ENCODE peak calls at places on chromosomes 4 and X, in nine cellular contexts. X is CD8-positive, alpha-beta memory T cell; H is mesendoderm; M is pancreas; B is transverse colon; F is suprapubic skin; J is IMR-90; K is mucosa of descending colon; I is GM23338. E is an unnamed sample.

GRCh38 chr4:142473218-142473959 is 372.7 kb downstream of the INPP4B start:
- DNase-seq in X (no peak), H (no peak), M (peak; percentile 54), B (peak; percentile 13), F (no peak), J (no peak), K (no peak), I (no peak), E (no peak)

GRCh38 chr4:879730-880079 is 52.4 kb downstream of the GAK start:
- DNase-seq in X (peak; percentile 24), H (no peak), M (no peak), B (no peak), F (no peak), J (no peak), K (no peak), I (no peak), E (peak; percentile 22)

GRCh38 chrX:123673813-123674212 is 59.0 kb downstream of the THOC2 start:
- DNase-seq in X (no peak), H (no peak), M (no peak), B (no peak), F (no peak), J (no peak), K (no peak), I (no peak), E (no peak)

GRCh38 chr4:41160010-41160789 is 54.1 kb downstream of the APBB2 start:
- DNase-seq in X (no peak), H (peak; percentile 77), M (no peak), B (no peak), F (no peak), J (peak; percentile 96), K (no peak), I (no peak), E (no peak)

GRCh38 chr4:101885574-101885973 is 95.0 kb downstream of the BANK1 start:
- DNase-seq in X (no peak), H (no peak), M (no peak), B (no peak), F (no peak), J (no peak), K (no peak), I (no peak), E (no peak)

GRCh38 chr4:968221-968620 is 5.1 kb downstream of the DGKQ start:
- DNase-seq in X (no peak), H (no peak), M (no peak), B (no peak), F (no peak), J (no peak), K (no peak), I (peak; percentile 45), E (no peak)

GRCh38 chrX:107935664-107936433 is 46.3 kb downstream of the TEX13B start:
- DNase-seq in X (no peak), H (peak; percentile 42), M (peak; percentile 50), B (no peak), F (no peak), J (no peak), K (no peak), I (peak; percentile 63), E (no peak)

GRCh38 chr4:109942292-109942926 is 29.7 kb downstream of the EGF start:
- DNase-seq in X (no peak), H (no peak), M (no peak), B (no peak), F (no peak), J (no peak), K (no peak), I (no peak), E (no peak)

GRCh38 chrX:12080265-12080664 is 58.0 kb upstream of the FRMPD4 start:
- DNase-seq in X (no peak), H (peak; percentile 52), M (no peak), B (no peak), F (no peak), J (peak; percentile 55), K (no peak), I (peak; percentile 72), E (no peak)

GRCh38 chr4:4559596-4559995 is 17.7 kb upstream of the STX18 start:
- DNase-seq in X (no peak), H (no peak), M (no peak), B (no peak), F (no peak), J (peak; percentile 45), K (no peak), I (no peak), E (no peak)

GRCh38 chr4:4555916-4556315 is 14.1 kb upstream of the STX18 start:
- DNase-seq in X (no peak), H (peak; percentile 74), M (no peak), B (no peak), F (no peak), J (peak; percentile 89), K (no peak), I (peak; percentile 26), E (no peak)

GRCh38 chr4:4564522-4564921 is 22.7 kb upstream of the STX18 start:
- DNase-seq in X (no peak), H (no peak), M (no peak), B (no peak), F (no peak), J (no peak), K (no peak), I (no peak), E (no peak)

GRCh38 chr4:4558881-4559280 is 17.0 kb upstream of the STX18 start:
- DNase-seq in X (no peak), H (no peak), M (no peak), B (no peak), F (no peak), J (no peak), K (no peak), I (no peak), E (no peak)

DNA sequence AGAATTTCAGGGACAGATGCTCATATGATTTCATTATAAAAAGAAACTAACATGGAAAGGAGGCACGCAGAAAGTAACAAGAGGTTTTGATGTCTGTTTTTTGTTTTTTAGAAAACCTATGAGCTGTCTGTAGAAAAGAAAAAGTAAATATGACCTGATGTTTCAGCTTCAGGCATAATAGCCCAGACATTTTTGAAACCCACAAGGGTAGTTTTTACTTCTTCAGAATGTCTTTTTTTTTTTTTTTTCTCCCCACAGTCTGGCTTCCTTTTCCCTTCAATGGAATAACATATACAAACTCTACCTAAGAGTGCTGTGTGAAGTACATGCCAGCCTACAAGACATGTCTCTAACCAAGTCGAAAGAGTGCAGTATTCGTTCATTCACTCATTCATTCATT is 18.3 kb upstream of the STX18 start:
- DNase-seq in X (no peak), H (no peak), M (no peak), B (no peak), F (no peak), J (peak; percentile 36), K (no peak), I (no peak), E (no peak)
- H3K4me1 ChIP-seq in X (no peaks in the 10 kb centered on the region), H (peaks cover 4% of the 10 kb centered on the region), M (no peaks in the 10 kb centered on the region), B (no peaks in the 10 kb centered on the region), F (no peaks in the 10 kb centered on the region), J (peaks cover 13% of the 10 kb centered on the region), K (no peaks in the 10 kb centered on the region), I (no peaks in the 10 kb centered on the region), E (no peaks in the 10 kb centered on the region)

DNA sequence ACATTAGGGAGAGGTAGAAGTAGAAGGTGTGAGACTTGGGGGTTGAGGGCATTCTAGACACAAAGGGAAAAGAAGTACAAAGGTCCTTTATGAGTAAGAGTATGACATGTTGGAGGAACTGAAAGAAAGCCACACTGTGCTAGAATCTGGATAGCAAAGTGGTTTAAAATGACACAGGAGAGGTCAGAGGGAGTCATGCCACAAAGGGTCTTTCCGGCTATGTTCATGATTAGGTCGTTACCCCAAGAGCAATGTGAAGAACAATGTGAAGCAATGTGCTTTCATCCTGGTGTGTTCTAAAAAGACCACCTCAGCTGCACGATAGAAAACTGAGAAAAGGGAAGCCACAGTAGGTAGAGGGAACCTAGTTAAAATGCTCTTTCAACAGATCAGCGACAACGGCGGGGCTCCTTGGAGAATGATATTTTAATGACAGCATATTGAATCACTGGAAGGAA is 29.2 kb downstream of the SMIM14 start:
- DNase-seq in X (no peak), H (no peak), M (no peak), B (no peak), F (no peak), J (no peak), K (no peak), I (no peak), E (no peak)
- H3K4me1 ChIP-seq in X (no peaks in the 10 kb centered on the region), H (peaks cover 3% of the 10 kb centered on the region), M (no peaks in the 10 kb centered on the region), B (peaks cover 21% of the 10 kb centered on the region), F (peaks cover 9% of the 10 kb centered on the region), J (peaks cover 7% of the 10 kb centered on the region), K (peaks cover 15% of the 10 kb centered on the region), I (no peaks in the 10 kb centered on the region), E (no peaks in the 10 kb centered on the region)

DNA sequence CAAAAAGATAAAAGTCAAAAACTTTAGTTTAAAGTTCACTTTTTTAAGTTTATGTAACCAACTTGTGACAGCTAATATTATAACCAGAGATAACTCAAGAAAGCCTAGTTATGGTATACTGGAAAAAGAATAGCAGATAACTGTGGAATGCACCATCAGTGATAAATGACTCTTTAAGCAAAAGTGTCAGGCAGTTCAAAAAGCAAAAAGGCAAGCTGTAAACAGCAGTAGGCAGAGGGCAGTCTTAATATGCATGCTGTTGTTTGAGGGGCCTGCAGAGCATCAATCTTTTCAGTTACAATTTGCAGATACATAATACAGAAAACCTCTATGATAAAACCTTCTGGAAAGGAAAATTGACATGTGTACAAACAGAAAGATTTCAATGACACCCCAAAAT is 81.8 kb upstream of the JADE1 start:
- DNase-seq in X (no peak), H (no peak), M (no peak), B (no peak), F (no peak), J (no peak), K (no peak), I (no peak), E (no peak)
- H3K4me1 ChIP-seq in X (no peaks in the 10 kb centered on the region), H (no peaks in the 10 kb centered on the region), M (no peaks in the 10 kb centered on the region), B (no peaks in the 10 kb centered on the region), F (no peaks in the 10 kb centered on the region), J (no peaks in the 10 kb centered on the region), K (no peaks in the 10 kb centered on the region), I (peaks cover 32% of the 10 kb centered on the region), E (no peaks in the 10 kb centered on the region)

DNA sequence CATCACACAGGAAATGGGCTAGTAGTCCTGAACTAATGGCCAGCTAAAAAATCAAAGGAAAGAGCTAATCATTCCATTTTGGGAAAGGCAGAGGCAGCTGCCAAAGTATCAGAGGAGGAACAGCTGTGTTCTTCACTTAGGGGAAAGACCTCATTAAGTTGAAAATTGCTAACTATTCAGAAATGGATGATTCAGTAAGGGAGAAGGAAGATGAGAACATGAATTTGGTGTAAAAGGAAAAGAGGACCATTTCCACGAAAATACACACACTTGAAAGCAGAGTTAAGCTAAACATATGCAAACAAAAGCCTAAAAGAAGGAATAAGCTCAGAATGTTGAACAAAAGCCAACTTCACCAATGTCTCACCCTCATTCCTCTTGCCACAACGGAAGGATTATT is 90.4 kb downstream of the PCDH19 start:
- DNase-seq in X (no peak), H (no peak), M (no peak), B (no peak), F (no peak), J (no peak), K (no peak), I (no peak), E (no peak)
- H3K4me1 ChIP-seq in X (no peaks in the 10 kb centered on the region), H (no peaks in the 10 kb centered on the region), M (no peaks in the 10 kb centered on the region), B (no peaks in the 10 kb centered on the region), F (no peaks in the 10 kb centered on the region), J (no peaks in the 10 kb centered on the region), K (no peaks in the 10 kb centered on the region), I (no peaks in the 10 kb centered on the region), E (no peaks in the 10 kb centered on the region)

DNA sequence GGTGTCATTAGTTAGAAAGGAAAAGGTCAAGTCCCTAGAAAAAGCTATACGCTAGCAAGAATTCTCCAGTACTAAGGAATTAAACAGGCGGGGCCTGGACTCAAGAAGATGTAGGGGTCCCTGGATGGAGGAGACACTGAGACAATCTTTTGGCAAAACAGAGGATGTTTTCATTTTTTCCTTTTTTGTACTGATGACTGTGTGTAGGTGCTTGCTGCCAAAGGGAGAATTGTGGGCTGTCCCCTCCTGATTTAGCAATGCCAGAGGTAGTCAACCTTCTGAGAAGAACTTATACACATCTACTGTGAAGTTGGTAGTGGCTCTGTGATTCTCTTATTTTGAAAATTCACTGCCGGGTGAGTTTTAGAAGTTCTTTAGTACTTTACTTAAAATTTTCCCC is 391.1 kb downstream of the SPRY1 start:
- DNase-seq in X (no peak), H (no peak), M (no peak), B (no peak), F (no peak), J (no peak), K (no peak), I (no peak), E (no peak)
- H3K4me1 ChIP-seq in X (no peaks in the 10 kb centered on the region), H (no peaks in the 10 kb centered on the region), M (no peaks in the 10 kb centered on the region), B (peaks cover 15% of the 10 kb centered on the region), F (peaks cover 8% of the 10 kb centered on the region), J (peaks cover 25% of the 10 kb centered on the region), K (no peaks in the 10 kb centered on the region), I (peaks cover 26% of the 10 kb centered on the region), E (no peaks in the 10 kb centered on the region)

E was measured in CD8-positive, alpha-beta T cell.